ENCODE peak calls at places on chromosomes 6 and 20, in six cellular contexts. B is thoracic aorta, S is Caco-2, I is GM06990, Z is IMR-90, G is omental fat pad. J is an unnamed sample.
A peak's percentile ranks its signal among the peaks of the same experiment; 100 is the strongest.

GRCh38 chr20:23340524-23340923 is 10.1 kb upstream of the NXT1 start:
- DNase-seq in B (peak; percentile 31), I (no peak), S (peak; percentile 84), Z (peak; percentile 69), G (no peak), J (peak; percentile 68)

GRCh38 chr20:52529856-52530255 is 338.3 kb upstream of the ZFP64 start:
- DNase-seq in G (no peak), I (no peak), Z (peak; percentile 85), S (no peak), B (no peak), J (no peak)

GRCh38 chr20:18048191-18048590 is 9.5 kb downstream of the OVOL2 start:
- DNase-seq in I (no peak), Z (no peak), G (no peak), S (no peak), B (no peak), J (no peak)

GRCh38 chr20:38806855-38807655 is 1.6 kb downstream of the PPP1R16B start:
- DNase-seq in Z (no peak), I (peak; percentile 58), G (no peak), S (no peak), B (no peak), J (no peak)

GRCh38 chr20:63165538-63166422 is 50.2 kb downstream of the YTHDF1 start:
- DNase-seq in G (no peak), B (no peak), S (no peak), I (no peak), Z (no peak), J (no peak)

GRCh38 chr6:146543211-146543939 is at the start of gene RAB32:
- DNase-seq in I (peak; percentile 57), G (peak; percentile 64), Z (peak; percentile 95), S (peak; percentile 94), B (peak; percentile 67), J (peak; percentile 87)

GRCh38 chr6:44162876-44163625 is 4.4 kb downstream of the CAPN11 start:
- DNase-seq in G (no peak), Z (peak; percentile 44), I (no peak), S (no peak), B (no peak), J (no peak)

GRCh38 chr6:56491606-56492328 is 150.9 kb downstream of the DST start:
- DNase-seq in B (no peak), I (no peak), Z (no peak), S (no peak), G (peak; percentile 28), J (no peak)

GRCh38 chr20:1171461-1172093 is 13.2 kb downstream of the TMEM74B start:
- DNase-seq in I (no peak), Z (peak; percentile 27), B (no peak), S (peak; percentile 76), G (no peak), J (no peak)

GRCh38 chr6:80742481-80742880 is 636.0 kb downstream of the BCKDHB start:
- DNase-seq in B (no peak), G (no peak), S (peak; percentile 27), I (no peak), Z (peak; percentile 25), J (no peak)
- TF ChIP-seq CTCF in B (no peak), G (no peak), S (peak; percentile 40), I (peak; percentile 10), Z (peak; percentile 41), J (no peak)

GRCh38 chr6:104698979-104699378 is 160.7 kb downstream of the HACE1 start:
- DNase-seq in G (no peak), B (no peak), Z (no peak), I (no peak), S (no peak), J (no peak)
- TF ChIP-seq CTCF in G (no peak), B (no peak), Z (no peak), I (no peak), S (no peak), J (no peak)

GRCh38 chr20:10404023-10404628 is 29.9 kb downstream of the MKKS start:
- DNase-seq in Z (no peak), G (no peak), B (no peak), I (no peak), S (no peak), J (no peak)
- TF ChIP-seq CTCF in Z (no peak), G (no peak), B (no peak), I (no peak), S (no peak), J (no peak)

GRCh38 chr6:77450924-77451323 is 12.4 kb downstream of the HTR1B start:
- DNase-seq in S (no peak), G (no peak), B (no peak), I (no peak), Z (peak; percentile 59), J (no peak)
- TF ChIP-seq CTCF in S (no peak), G (no peak), B (peak; percentile 15), I (no peak), Z (peak; percentile 61), J (no peak)

GRCh38 chr6:1689141-1689540 is 79.4 kb downstream of the FOXC1 start:
- DNase-seq in G (no peak), Z (no peak), I (no peak), B (no peak), S (no peak), J (no peak)

GRCh38 chr6:1688396-1688795 is 78.7 kb downstream of the FOXC1 start:
- DNase-seq in Z (no peak), G (no peak), B (no peak), S (no peak), I (no peak), J (no peak)

GRCh38 chr6:1687402-1687801 is 77.7 kb downstream of the FOXC1 start:
- DNase-seq in G (no peak), B (no peak), I (no peak), Z (no peak), S (no peak), J (no peak)

GRCh38 chr6:1686117-1687098 is 76.7 kb downstream of the FOXC1 start:
- DNase-seq in I (no peak), S (no peak), B (peak; percentile 38), Z (peak; percentile 96), G (no peak), J (no peak)
- TF ChIP-seq CTCF in I (no peak), S (peak; percentile 23), B (no peak), Z (peak; percentile 50), G (no peak), J (no peak)

DNA sequence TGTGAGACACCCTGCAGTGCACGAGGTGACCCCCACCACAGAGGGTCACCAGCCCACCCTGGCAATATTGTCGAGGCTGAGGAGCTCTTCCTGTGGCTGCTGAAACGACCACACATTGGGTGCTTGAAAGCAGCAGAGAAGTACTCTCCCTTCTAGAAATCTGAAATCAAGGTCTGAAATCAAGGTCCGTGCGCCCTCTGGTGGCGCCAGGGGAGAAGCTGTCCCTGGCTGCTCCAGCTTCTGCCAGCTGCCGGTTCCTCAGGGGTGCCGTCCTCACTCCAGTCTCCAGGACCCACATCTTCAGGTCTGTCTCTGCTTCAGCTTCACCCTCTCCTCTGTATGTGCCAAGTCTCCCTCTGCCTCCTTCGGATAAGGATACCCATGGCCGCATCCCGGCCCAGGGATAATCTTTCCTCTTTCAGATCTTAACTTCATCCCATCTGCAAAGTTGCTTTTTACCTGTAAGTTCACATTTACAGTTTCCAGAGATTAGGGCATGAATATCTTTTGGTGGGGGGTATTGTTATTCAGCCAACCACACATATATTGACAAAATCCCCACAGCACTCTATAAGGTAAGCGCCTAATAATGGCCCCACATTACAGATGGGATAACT is 108.3 kb upstream of the PHACTR3 start:
- DNase-seq in Z (peak; percentile 53), I (peak; percentile 37), B (no peak), G (no peak), S (peak; percentile 88), J (peak; percentile 52)
- TF ChIP-seq CTCF in Z (peak; percentile 79), I (peak; percentile 95), B (peak; percentile 68), G (no peak), S (peak; percentile 98), J (peak; percentile 79)

GRCh38 chr6:114323784-114324183 is 19.0 kb downstream of the HS3ST5 start:
- DNase-seq in S (no peak), Z (no peak), B (no peak), I (no peak), G (no peak), J (no peak)

GRCh38 chr6:114327074-114327473 is 15.7 kb downstream of the HS3ST5 start:
- DNase-seq in B (no peak), Z (no peak), S (peak; percentile 7), I (no peak), G (no peak), J (no peak)
- TF ChIP-seq CTCF in B (no peak), Z (no peak), S (peak; percentile 26), I (no peak), G (no peak), J (no peak)

J was measured in tibial nerve.